ENCODE peak calls at places on chromosomes 2 and 18, in seven cellular contexts. B is stimulated activated CD4-positive, alpha-beta T cell treated with anti-CD3 and anti-CD28 coated beads, Interleukin-4, amount 100 ng/mL, for 48 hours; C is B cell; W is activated CD8-positive, alpha-beta memory T cell treated with anti-CD3 and anti-CD28 coated beads, Interleukin-2, amount 50 U/mL, for 48 hours; Y is ELR; V is activated T-cell treated with anti-CD3 and anti-CD28 coated beads, Interleukin-2, amount 50 U/mL, for 24 hours; P is stimulated activated CD8-positive, alpha-beta memory T cell treated with anti-CD3 and anti-CD28 coated beads, Interleukin-4, amount 100 ng/mL, for 48 hours. H is an unnamed sample.

GRCh38 chr2:118779362-118779761 is 68.1 kb downstream of the EN1 start:
- DNase-seq in B (no peak), C (no peak), W (no peak), Y (no peak), V (no peak), P (no peak), H (no peak)

GRCh38 chr2:66170681-66171234 is 264.2 kb upstream of the MEIS1 start:
- DNase-seq in B (no peak), C (no peak), W (no peak), Y (no peak), V (no peak), P (no peak), H (no peak)

GRCh38 chr2:608711-609110 is 68.5 kb downstream of the TMEM18 start:
- DNase-seq in B (no peak), C (no peak), W (no peak), Y (no peak), V (no peak), P (peak), H (no peak)

GRCh38 chr18:54530285-54530684 is 60.8 kb upstream of the DYNAP start:
- DNase-seq in B (no peak), C (no peak), W (no peak), Y (no peak), V (no peak), P (no peak), H (no peak)

GRCh38 chr2:39696838-39697237 is 31.1 kb downstream of the TMEM178A start:
- DNase-seq in B (no peak), C (no peak), W (no peak), Y (peak), V (no peak), P (no peak), H (no peak)

GRCh38 chr2:55123851-55124269 is 73.6 kb upstream of the RTN4 start:
- DNase-seq in B (no peak), C (no peak), W (no peak), Y (no peak), V (no peak), P (no peak), H (no peak)

GRCh38 chr2:151644580-151644979 is 89.7 kb downstream of the NEB start:
- DNase-seq in B (no peak), C (no peak), W (no peak), Y (no peak), V (no peak), P (no peak), H (no peak)

GRCh38 chr2:27099334-27099955 is 12.9 kb downstream of the KHK start:
- DNase-seq in B (no peak), C (no peak), W (no peak), Y (no peak), V (no peak), P (no peak), H (no peak)

GRCh38 chr2:85380048-85380447 is 25.5 kb downstream of the ELMOD3 start:
- DNase-seq in B (no peak), C (no peak), W (no peak), Y (no peak), V (no peak), P (no peak), H (no peak)

GRCh38 chr2:49950635-49951034 is 796.3 kb upstream of the FSHR start:
- DNase-seq in B (no peak), C (no peak), W (no peak), Y (no peak), V (no peak), P (no peak), H (no peak)

GRCh38 chr18:58224425-58224750 is 180.4 kb downstream of the NEDD4L start:
- DNase-seq in B (no peak), C (no peak), W (no peak), Y (no peak), V (no peak), P (no peak), H (no peak)

GRCh38 chr18:40672590-40672989 is 1282.4 kb upstream of the PIK3C3 start:
- DNase-seq in B (no peak), C (no peak), W (no peak), Y (no peak), V (no peak), P (no peak), H (no peak)

GRCh38 chr2:9201185-9201891 is 5.3 kb upstream of the ASAP2 start:
- DNase-seq in B (no peak), C (no peak), W (peak), Y (peak), V (no peak), P (no peak), H (no peak)

GRCh38 chr2:70785137-70785911 is 5.1 kb downstream of the FIGLA start:
- DNase-seq in B (peak), C (peak), W (peak), Y (peak), V (peak), P (peak), H (no peak)

GRCh38 chr2:20582600-20583221 is 68.2 kb downstream of the HS1BP3 start:
- DNase-seq in B (no peak), C (no peak), W (no peak), Y (no peak), V (no peak), P (no peak), H (no peak)

GRCh38 chr18:78804206-78805030 is 175.2 kb upstream of the SALL3 start:
- DNase-seq in B (no peak), C (no peak), W (no peak), Y (no peak), V (no peak), P (no peak), H (no peak)

GRCh38 chr18:74935411-74935810 is 273.5 kb downstream of the PTGR3 start:
- DNase-seq in B (no peak), C (no peak), W (no peak), Y (peak), V (no peak), P (no peak), H (no peak)

GRCh38 chr2:73291461-73292315 is 1.7 kb downstream of the EGR4 start:
- DNase-seq in B (no peak), C (peak), W (no peak), Y (no peak), V (peak), P (no peak), H (no peak)

GRCh38 chr18:55083461-55083860 is 124.2 kb upstream of the CCDC68 start:
- DNase-seq in B (no peak), C (no peak), W (no peak), Y (no peak), V (no peak), P (no peak), H (no peak)

GRCh38 chr2:66428986-66429612 is 5.8 kb upstream of the MEIS1 start:
- DNase-seq in B (no peak), C (no peak), W (no peak), Y (peak), V (no peak), P (no peak), H (peak)